ENCODE peak calls at places on chromosomes 4 and X, in six cellular contexts. O, L, H, C, I and Y are unnamed samples.

GRCh38 chrX:106791495-106791894 is 11.0 kb upstream of the TBC1D8B start:
- DNase-seq in O (no peak), L (no peak), H (no peak), C (no peak), I (peak; percentile 24), Y (no peak)

GRCh38 chrX:5586726-5587125 is 641.9 kb downstream of the NLGN4X start:
- DNase-seq in O (no peak), L (no peak), H (no peak), C (no peak), I (no peak), Y (no peak)

GRCh38 chr4:5037553-5038551 is 13.4 kb upstream of the STK32B start:
- DNase-seq in O (peak; percentile 99), L (no peak), H (no peak), C (peak; percentile 86), I (peak; percentile 96), Y (peak; percentile 94)

GRCh38 chrX:120457766-120458180 is 11.3 kb downstream of the LAMP2 start:
- DNase-seq in O (peak; percentile 78), L (no peak), H (peak; percentile 27), C (peak; percentile 55), I (peak; percentile 78), Y (peak; percentile 21)

GRCh38 chr4:124708517-124709300 is 3.8 kb downstream of the ANKRD50 start:
- DNase-seq in O (peak; percentile 29), L (no peak), H (no peak), C (no peak), I (peak; percentile 11), Y (no peak)

GRCh38 chr4:32562010-32562409 is 1841.8 kb downstream of the PCDH7 start:
- DNase-seq in O (no peak), L (no peak), H (no peak), C (no peak), I (no peak), Y (no peak)

GRCh38 chr4:168859888-168860694 is 150.0 kb downstream of the CBR4 start:
- DNase-seq in O (peak; percentile 37), L (no peak), H (peak; percentile 61), C (no peak), I (peak; percentile 76), Y (no peak)

GRCh38 chr4:5799406-5799805 is 88.4 kb downstream of the EVC start:
- DNase-seq in O (no peak), L (no peak), H (no peak), C (no peak), I (no peak), Y (no peak)

GRCh38 chrX:131853440-131853839 is 169.7 kb upstream of the STK26 start:
- DNase-seq in O (no peak), L (no peak), H (no peak), C (no peak), I (no peak), Y (no peak)

GRCh38 chr4:21947768-21948346 is 715 bp downstream of the KCNIP4 start:
- DNase-seq in O (no peak), L (no peak), H (no peak), C (no peak), I (no peak), Y (no peak)

GRCh38 chr4:189656551-189657165 is 284.0 kb upstream of the FRG1 start:
- DNase-seq in O (no peak), L (no peak), H (no peak), C (no peak), I (no peak), Y (no peak)